ENCODE peak calls at places on chromosome 4, in eight cellular contexts. One of them, this sample, is unnamed.

GRCh38 chr4:2396781-2397368 is 21.6 kb downstream of the ZFYVE28 start:
- DNase-seq in T-cell: no peak
- DNase-seq in stimulated activated naive CD4-positive, alpha-beta T cell: no peak
- DNase-seq in GM13976: no peak
- DNase-seq in stimulated activated CD8-positive, alpha-beta memory T cell treated with anti-CD3 and anti-CD28 coated beads, Interleukin-15, amount 100 ng/mL, for 4 hours: no peak
- DNase-seq in BE2C: no peak
- DNase-seq in aorta: no peak
- DNase-seq in progenitor cell of endocrine pancreas: no peak
- DNase-seq in this sample: no peak

GRCh38 chr4:163113921-163114703 is 52.6 kb downstream of the NAF1 start:
- DNase-seq in GM13976: no peak
- DNase-seq in stimulated activated CD8-positive, alpha-beta memory T cell treated with anti-CD3 and anti-CD28 coated beads, Interleukin-15, amount 100 ng/mL, for 4 hours: no peak
- DNase-seq in aorta: no peak
- DNase-seq in T-cell: no peak
- DNase-seq in stimulated activated naive CD4-positive, alpha-beta T cell: no peak
- DNase-seq in BE2C: no peak
- DNase-seq in progenitor cell of endocrine pancreas: no peak
- DNase-seq in this sample: no peak

GRCh38 chr4:121156822-121157769 is 7.0 kb downstream of the TNIP3 start:
- DNase-seq in stimulated activated naive CD4-positive, alpha-beta T cell: no peak
- DNase-seq in aorta: peak; percentile 51
- DNase-seq in stimulated activated CD8-positive, alpha-beta memory T cell treated with anti-CD3 and anti-CD28 coated beads, Interleukin-15, amount 100 ng/mL, for 4 hours: no peak
- DNase-seq in progenitor cell of endocrine pancreas: peak; percentile 25
- DNase-seq in GM13976: peak; percentile 18
- DNase-seq in BE2C: peak; percentile 22
- DNase-seq in T-cell: peak; percentile 41
- DNase-seq in this sample: peak; percentile 10

GRCh38 chr4:149711588-149711987 is 104.1 kb downstream of the IQCM start:
- DNase-seq in GM13976: no peak
- DNase-seq in T-cell: no peak
- DNase-seq in BE2C: no peak
- DNase-seq in stimulated activated CD8-positive, alpha-beta memory T cell treated with anti-CD3 and anti-CD28 coated beads, Interleukin-15, amount 100 ng/mL, for 4 hours: no peak
- DNase-seq in aorta: no peak
- DNase-seq in stimulated activated naive CD4-positive, alpha-beta T cell: no peak
- DNase-seq in progenitor cell of endocrine pancreas: no peak
- DNase-seq in this sample: no peak

GRCh38 chr4:82984459-82984858 is 26.2 kb downstream of the LIN54 start:
- DNase-seq in stimulated activated CD8-positive, alpha-beta memory T cell treated with anti-CD3 and anti-CD28 coated beads, Interleukin-15, amount 100 ng/mL, for 4 hours: no peak
- DNase-seq in T-cell: no peak
- DNase-seq in progenitor cell of endocrine pancreas: no peak
- DNase-seq in GM13976: no peak
- DNase-seq in aorta: no peak
- DNase-seq in stimulated activated naive CD4-positive, alpha-beta T cell: no peak
- DNase-seq in BE2C: peak; percentile 35
- DNase-seq in this sample: no peak

GRCh38 chr4:169236901-169237626 is 33.7 kb downstream of the SH3RF1 start:
- DNase-seq in progenitor cell of endocrine pancreas: no peak
- DNase-seq in BE2C: no peak
- DNase-seq in stimulated activated naive CD4-positive, alpha-beta T cell: no peak
- DNase-seq in T-cell: no peak
- DNase-seq in GM13976: no peak
- DNase-seq in stimulated activated CD8-positive, alpha-beta memory T cell treated with anti-CD3 and anti-CD28 coated beads, Interleukin-15, amount 100 ng/mL, for 4 hours: no peak
- DNase-seq in aorta: no peak
- DNase-seq in this sample: no peak

GRCh38 chr4:168995537-168996295 is 14.3 kb downstream of the CBR4 start:
- DNase-seq in stimulated activated naive CD4-positive, alpha-beta T cell: no peak
- DNase-seq in progenitor cell of endocrine pancreas: no peak
- DNase-seq in stimulated activated CD8-positive, alpha-beta memory T cell treated with anti-CD3 and anti-CD28 coated beads, Interleukin-15, amount 100 ng/mL, for 4 hours: no peak
- DNase-seq in aorta: no peak
- DNase-seq in T-cell: no peak
- DNase-seq in GM13976: no peak
- DNase-seq in BE2C: no peak
- DNase-seq in this sample: no peak

GRCh38 chr4:176357359-176358082 is 37.8 kb downstream of the SPCS3 start:
- DNase-seq in progenitor cell of endocrine pancreas: no peak
- DNase-seq in GM13976: peak; percentile 53
- DNase-seq in stimulated activated CD8-positive, alpha-beta memory T cell treated with anti-CD3 and anti-CD28 coated beads, Interleukin-15, amount 100 ng/mL, for 4 hours: no peak
- DNase-seq in BE2C: no peak
- DNase-seq in stimulated activated naive CD4-positive, alpha-beta T cell: no peak
- DNase-seq in T-cell: no peak
- DNase-seq in aorta: no peak
- DNase-seq in this sample: peak; percentile 45

GRCh38 chr4:1216869-1217294 is 32.0 kb downstream of the CTBP1 start:
- DNase-seq in stimulated activated CD8-positive, alpha-beta memory T cell treated with anti-CD3 and anti-CD28 coated beads, Interleukin-15, amount 100 ng/mL, for 4 hours: peak; percentile 42
- DNase-seq in aorta: no peak
- DNase-seq in progenitor cell of endocrine pancreas: no peak
- DNase-seq in T-cell: peak; percentile 79
- DNase-seq in GM13976: peak; percentile 73
- DNase-seq in BE2C: no peak
- DNase-seq in stimulated activated naive CD4-positive, alpha-beta T cell: peak; percentile 56
- DNase-seq in this sample: peak; percentile 65

GRCh38 chr4:54006755-54007154 is 57.6 kb downstream of the CHIC2 start:
- DNase-seq in progenitor cell of endocrine pancreas: no peak
- DNase-seq in GM13976: no peak
- DNase-seq in stimulated activated CD8-positive, alpha-beta memory T cell treated with anti-CD3 and anti-CD28 coated beads, Interleukin-15, amount 100 ng/mL, for 4 hours: no peak
- DNase-seq in BE2C: no peak
- DNase-seq in T-cell: no peak
- DNase-seq in aorta: no peak
- DNase-seq in stimulated activated naive CD4-positive, alpha-beta T cell: no peak
- DNase-seq in this sample: no peak

GRCh38 chr4:126004936-126005335 is 690.2 kb downstream of the FAT4 start:
- DNase-seq in GM13976: no peak
- DNase-seq in T-cell: no peak
- DNase-seq in aorta: no peak
- DNase-seq in BE2C: no peak
- DNase-seq in stimulated activated CD8-positive, alpha-beta memory T cell treated with anti-CD3 and anti-CD28 coated beads, Interleukin-15, amount 100 ng/mL, for 4 hours: no peak
- DNase-seq in progenitor cell of endocrine pancreas: no peak
- DNase-seq in stimulated activated naive CD4-positive, alpha-beta T cell: no peak
- DNase-seq in this sample: no peak

GRCh38 chr4:8850074-8850829 is 21.4 kb downstream of the HMX1 start:
- DNase-seq in BE2C: no peak
- DNase-seq in T-cell: no peak
- DNase-seq in aorta: no peak
- DNase-seq in stimulated activated CD8-positive, alpha-beta memory T cell treated with anti-CD3 and anti-CD28 coated beads, Interleukin-15, amount 100 ng/mL, for 4 hours: no peak
- DNase-seq in progenitor cell of endocrine pancreas: no peak
- DNase-seq in GM13976: no peak
- DNase-seq in stimulated activated naive CD4-positive, alpha-beta T cell: no peak
- DNase-seq in this sample: no peak

GRCh38 chr4:61200195-61200990 is at the start of gene ADGRL3:
- DNase-seq in progenitor cell of endocrine pancreas: peak; percentile 61
- DNase-seq in stimulated activated CD8-positive, alpha-beta memory T cell treated with anti-CD3 and anti-CD28 coated beads, Interleukin-15, amount 100 ng/mL, for 4 hours: no peak
- DNase-seq in aorta: peak; percentile 47
- DNase-seq in T-cell: no peak
- DNase-seq in stimulated activated naive CD4-positive, alpha-beta T cell: no peak
- DNase-seq in BE2C: peak; percentile 71
- DNase-seq in GM13976: peak; percentile 11
- DNase-seq in this sample: no peak

GRCh38 chr4:4812145-4812782 is 47.2 kb upstream of the MSX1 start:
- DNase-seq in T-cell: no peak
- DNase-seq in progenitor cell of endocrine pancreas: no peak
- DNase-seq in stimulated activated CD8-positive, alpha-beta memory T cell treated with anti-CD3 and anti-CD28 coated beads, Interleukin-15, amount 100 ng/mL, for 4 hours: no peak
- DNase-seq in BE2C: no peak
- DNase-seq in aorta: no peak
- DNase-seq in GM13976: no peak
- DNase-seq in stimulated activated naive CD4-positive, alpha-beta T cell: no peak
- DNase-seq in this sample: no peak

GRCh38 chr4:143085224-143085623 is 99.5 kb upstream of the USP38 start:
- DNase-seq in BE2C: no peak
- DNase-seq in aorta: no peak
- DNase-seq in progenitor cell of endocrine pancreas: no peak
- DNase-seq in stimulated activated naive CD4-positive, alpha-beta T cell: no peak
- DNase-seq in T-cell: no peak
- DNase-seq in GM13976: no peak
- DNase-seq in stimulated activated CD8-positive, alpha-beta memory T cell treated with anti-CD3 and anti-CD28 coated beads, Interleukin-15, amount 100 ng/mL, for 4 hours: no peak
- DNase-seq in this sample: no peak

GRCh38 chr4:146243141-146243882 is 29.0 kb downstream of the REELD1 start:
- DNase-seq in stimulated activated naive CD4-positive, alpha-beta T cell: no peak
- DNase-seq in progenitor cell of endocrine pancreas: no peak
- DNase-seq in T-cell: peak; percentile 48
- DNase-seq in GM13976: peak; percentile 92
- DNase-seq in stimulated activated CD8-positive, alpha-beta memory T cell treated with anti-CD3 and anti-CD28 coated beads, Interleukin-15, amount 100 ng/mL, for 4 hours: peak; percentile 49
- DNase-seq in BE2C: no peak
- DNase-seq in aorta: peak; percentile 56
- DNase-seq in this sample: peak; percentile 81

GRCh38 chr4:69563424-69563823 is 67.7 kb upstream of the UGT2B4 start:
- DNase-seq in GM13976: no peak
- DNase-seq in stimulated activated naive CD4-positive, alpha-beta T cell: no peak
- DNase-seq in progenitor cell of endocrine pancreas: no peak
- DNase-seq in BE2C: no peak
- DNase-seq in T-cell: no peak
- DNase-seq in aorta: no peak
- DNase-seq in stimulated activated CD8-positive, alpha-beta memory T cell treated with anti-CD3 and anti-CD28 coated beads, Interleukin-15, amount 100 ng/mL, for 4 hours: no peak
- DNase-seq in this sample: no peak

GRCh38 chr4:33722800-33723511 is 2521.4 kb downstream of the ARAP2 start:
- DNase-seq in BE2C: no peak
- DNase-seq in GM13976: no peak
- DNase-seq in T-cell: no peak
- DNase-seq in aorta: no peak
- DNase-seq in progenitor cell of endocrine pancreas: no peak
- DNase-seq in stimulated activated naive CD4-positive, alpha-beta T cell: no peak
- DNase-seq in stimulated activated CD8-positive, alpha-beta memory T cell treated with anti-CD3 and anti-CD28 coated beads, Interleukin-15, amount 100 ng/mL, for 4 hours: no peak
- DNase-seq in this sample: no peak

GRCh38 chr4:73853246-73853704 is at the start of gene PF4V1:
- DNase-seq in aorta: peak; percentile 52
- DNase-seq in stimulated activated naive CD4-positive, alpha-beta T cell: no peak
- DNase-seq in BE2C: no peak
- DNase-seq in progenitor cell of endocrine pancreas: peak; percentile 22
- DNase-seq in T-cell: no peak
- DNase-seq in stimulated activated CD8-positive, alpha-beta memory T cell treated with anti-CD3 and anti-CD28 coated beads, Interleukin-15, amount 100 ng/mL, for 4 hours: no peak
- DNase-seq in GM13976: no peak
- DNase-seq in this sample: peak; percentile 6

GRCh38 chr4:34293459-34293858 is 1950.9 kb downstream of the ARAP2 start:
- DNase-seq in stimulated activated CD8-positive, alpha-beta memory T cell treated with anti-CD3 and anti-CD28 coated beads, Interleukin-15, amount 100 ng/mL, for 4 hours: no peak
- DNase-seq in BE2C: no peak
- DNase-seq in GM13976: no peak
- DNase-seq in progenitor cell of endocrine pancreas: no peak
- DNase-seq in T-cell: no peak
- DNase-seq in stimulated activated naive CD4-positive, alpha-beta T cell: no peak
- DNase-seq in aorta: no peak
- DNase-seq in this sample: no peak

GRCh38 chr4:139794158-139794954 is 128.7 kb downstream of the MGST2 start:
- DNase-seq in GM13976: no peak
- DNase-seq in aorta: no peak
- DNase-seq in stimulated activated naive CD4-positive, alpha-beta T cell: no peak
- DNase-seq in stimulated activated CD8-positive, alpha-beta memory T cell treated with anti-CD3 and anti-CD28 coated beads, Interleukin-15, amount 100 ng/mL, for 4 hours: no peak
- DNase-seq in T-cell: no peak
- DNase-seq in progenitor cell of endocrine pancreas: no peak
- DNase-seq in BE2C: peak; percentile 61
- DNase-seq in this sample: no peak

GRCh38 chr4:123526511-123526910 is 129.9 kb downstream of the SPRY1 start:
- DNase-seq in progenitor cell of endocrine pancreas: no peak
- DNase-seq in stimulated activated naive CD4-positive, alpha-beta T cell: no peak
- DNase-seq in stimulated activated CD8-positive, alpha-beta memory T cell treated with anti-CD3 and anti-CD28 coated beads, Interleukin-15, amount 100 ng/mL, for 4 hours: no peak
- DNase-seq in GM13976: no peak
- DNase-seq in T-cell: no peak
- DNase-seq in BE2C: no peak
- DNase-seq in aorta: no peak
- DNase-seq in this sample: no peak

GRCh38 chr4:78551420-78552351 is at the start of gene ANXA3:
- DNase-seq in BE2C: peak; percentile 35
- DNase-seq in aorta: peak; percentile 50
- DNase-seq in GM13976: peak; percentile 57
- DNase-seq in stimulated activated naive CD4-positive, alpha-beta T cell: no peak
- DNase-seq in T-cell: no peak
- DNase-seq in stimulated activated CD8-positive, alpha-beta memory T cell treated with anti-CD3 and anti-CD28 coated beads, Interleukin-15, amount 100 ng/mL, for 4 hours: no peak
- DNase-seq in progenitor cell of endocrine pancreas: peak; percentile 49
- DNase-seq in this sample: peak; percentile 43

GRCh38 chr4:20723019-20723418 is 22.8 kb downstream of the PACRGL start:
- DNase-seq in BE2C: no peak
- DNase-seq in progenitor cell of endocrine pancreas: no peak
- DNase-seq in T-cell: no peak
- DNase-seq in stimulated activated naive CD4-positive, alpha-beta T cell: no peak
- DNase-seq in aorta: no peak
- DNase-seq in stimulated activated CD8-positive, alpha-beta memory T cell treated with anti-CD3 and anti-CD28 coated beads, Interleukin-15, amount 100 ng/mL, for 4 hours: no peak
- DNase-seq in GM13976: no peak
- DNase-seq in this sample: no peak

GRCh38 chr4:185743722-185744121 is 68.3 kb downstream of the SORBS2 start:
- DNase-seq in aorta: no peak
- DNase-seq in T-cell: no peak
- DNase-seq in progenitor cell of endocrine pancreas: no peak
- DNase-seq in stimulated activated CD8-positive, alpha-beta memory T cell treated with anti-CD3 and anti-CD28 coated beads, Interleukin-15, amount 100 ng/mL, for 4 hours: no peak
- DNase-seq in stimulated activated naive CD4-positive, alpha-beta T cell: no peak
- DNase-seq in GM13976: no peak
- DNase-seq in BE2C: no peak
- DNase-seq in this sample: no peak

GRCh38 chr4:51885371-51885770 is 42.4 kb downstream of the DCUN1D4 start:
- DNase-seq in stimulated activated naive CD4-positive, alpha-beta T cell: no peak
- DNase-seq in T-cell: no peak
- DNase-seq in stimulated activated CD8-positive, alpha-beta memory T cell treated with anti-CD3 and anti-CD28 coated beads, Interleukin-15, amount 100 ng/mL, for 4 hours: no peak
- DNase-seq in BE2C: no peak
- DNase-seq in progenitor cell of endocrine pancreas: no peak
- DNase-seq in GM13976: peak; percentile 17
- DNase-seq in aorta: no peak
- DNase-seq in this sample: no peak

GRCh38 chr4:105683038-105683437 is 25.5 kb downstream of the INTS12 start:
- DNase-seq in stimulated activated CD8-positive, alpha-beta memory T cell treated with anti-CD3 and anti-CD28 coated beads, Interleukin-15, amount 100 ng/mL, for 4 hours: no peak
- DNase-seq in T-cell: no peak
- DNase-seq in progenitor cell of endocrine pancreas: no peak
- DNase-seq in stimulated activated naive CD4-positive, alpha-beta T cell: no peak
- DNase-seq in GM13976: no peak
- DNase-seq in aorta: no peak
- DNase-seq in BE2C: no peak
- DNase-seq in this sample: no peak

GRCh38 chr4:78131403-78131802 is 74.3 kb downstream of the FRAS1 start:
- DNase-seq in stimulated activated naive CD4-positive, alpha-beta T cell: no peak
- DNase-seq in BE2C: no peak
- DNase-seq in aorta: no peak
- DNase-seq in GM13976: no peak
- DNase-seq in stimulated activated CD8-positive, alpha-beta memory T cell treated with anti-CD3 and anti-CD28 coated beads, Interleukin-15, amount 100 ng/mL, for 4 hours: no peak
- DNase-seq in progenitor cell of endocrine pancreas: no peak
- DNase-seq in T-cell: no peak
- DNase-seq in this sample: no peak

GRCh38 chr4:960736-961650 is 12.4 kb downstream of the DGKQ start:
- DNase-seq in BE2C: no peak
- DNase-seq in stimulated activated naive CD4-positive, alpha-beta T cell: no peak
- DNase-seq in stimulated activated CD8-positive, alpha-beta memory T cell treated with anti-CD3 and anti-CD28 coated beads, Interleukin-15, amount 100 ng/mL, for 4 hours: no peak
- DNase-seq in aorta: peak; percentile 45
- DNase-seq in GM13976: no peak
- DNase-seq in progenitor cell of endocrine pancreas: no peak
- DNase-seq in T-cell: no peak
- DNase-seq in this sample: no peak

GRCh38 chr4:41360214-41360910 is 103.6 kb downstream of the UCHL1 start:
- DNase-seq in aorta: peak; percentile 79
- DNase-seq in BE2C: peak; percentile 90
- DNase-seq in T-cell: no peak
- DNase-seq in GM13976: peak; percentile 48
- DNase-seq in progenitor cell of endocrine pancreas: peak; percentile 47
- DNase-seq in stimulated activated CD8-positive, alpha-beta memory T cell treated with anti-CD3 and anti-CD28 coated beads, Interleukin-15, amount 100 ng/mL, for 4 hours: no peak
- DNase-seq in stimulated activated naive CD4-positive, alpha-beta T cell: no peak
- DNase-seq in this sample: peak; percentile 12

GRCh38 chr4:173076903-173077629 is 91.5 kb upstream of the GALNT7 start:
- DNase-seq in aorta: no peak
- DNase-seq in T-cell: no peak
- DNase-seq in stimulated activated naive CD4-positive, alpha-beta T cell: no peak
- DNase-seq in GM13976: no peak
- DNase-seq in stimulated activated CD8-positive, alpha-beta memory T cell treated with anti-CD3 and anti-CD28 coated beads, Interleukin-15, amount 100 ng/mL, for 4 hours: no peak
- DNase-seq in progenitor cell of endocrine pancreas: no peak
- DNase-seq in BE2C: no peak
- DNase-seq in this sample: no peak

GRCh38 chr4:153789741-153790651 is 1.1 kb upstream of the SFRP2 start:
- DNase-seq in stimulated activated naive CD4-positive, alpha-beta T cell: no peak
- DNase-seq in GM13976: peak; percentile 26
- DNase-seq in progenitor cell of endocrine pancreas: no peak
- DNase-seq in BE2C: no peak
- DNase-seq in T-cell: no peak
- DNase-seq in aorta: no peak
- DNase-seq in stimulated activated CD8-positive, alpha-beta memory T cell treated with anti-CD3 and anti-CD28 coated beads, Interleukin-15, amount 100 ng/mL, for 4 hours: no peak
- DNase-seq in this sample: no peak

GRCh38 chr4:5204781-5205180 is 153.5 kb downstream of the STK32B start:
- DNase-seq in progenitor cell of endocrine pancreas: no peak
- DNase-seq in GM13976: no peak
- DNase-seq in stimulated activated naive CD4-positive, alpha-beta T cell: no peak
- DNase-seq in aorta: no peak
- DNase-seq in stimulated activated CD8-positive, alpha-beta memory T cell treated with anti-CD3 and anti-CD28 coated beads, Interleukin-15, amount 100 ng/mL, for 4 hours: no peak
- DNase-seq in T-cell: no peak
- DNase-seq in BE2C: no peak
- DNase-seq in this sample: no peak

GRCh38 chr4:15695240-15695699 is 7.6 kb upstream of the BST1 start:
- DNase-seq in aorta: no peak
- DNase-seq in T-cell: no peak
- DNase-seq in stimulated activated naive CD4-positive, alpha-beta T cell: no peak
- DNase-seq in stimulated activated CD8-positive, alpha-beta memory T cell treated with anti-CD3 and anti-CD28 coated beads, Interleukin-15, amount 100 ng/mL, for 4 hours: no peak
- DNase-seq in progenitor cell of endocrine pancreas: no peak
- DNase-seq in BE2C: no peak
- DNase-seq in GM13976: no peak
- DNase-seq in this sample: no peak